ENCODE peak calls at places on chromosomes 3 and 15, in six cellular contexts. Z is astrocyte of the spinal cord; K is lung; B is HEK293T; I is endothelial cell; F is naive thymus-derived CD8-positive, alpha-beta T cell. O is an unnamed sample.

GRCh38 chr3:41075958-41076357 is 123.3 kb upstream of the CTNNB1 start:
- DNase-seq in Z (no peak), K (no peak), B (no peak), I (no peak), F (no peak), O (no peak)

GRCh38 chr15:71385026-71385425 is 269.8 kb downstream of the THSD4 start:
- DNase-seq in Z (no peak), K (no peak), B (no peak), I (no peak), F (no peak), O (no peak)

GRCh38 chr15:70701891-70702568 is 61.3 kb downstream of the UACA start:
- DNase-seq in Z (peak), K (no peak), B (peak), I (no peak), F (no peak), O (no peak)

GRCh38 chr15:95277266-95277665 is 1045.9 kb downstream of the MCTP2 start:
- DNase-seq in Z (peak), K (no peak), B (no peak), I (no peak), F (no peak), O (no peak)

GRCh38 chr3:120780977-120781376 is 38.4 kb downstream of the GTF2E1 start:
- DNase-seq in Z (peak), K (no peak), B (no peak), I (no peak), F (no peak), O (no peak)

GRCh38 chr3:135514064-135514455 is 451.5 kb upstream of the PPP2R3A start:
- DNase-seq in Z (no peak), K (no peak), B (no peak), I (no peak), F (no peak), O (no peak)

GRCh38 chr3:62882676-62883228 is 7.5 kb upstream of the CADPS start:
- DNase-seq in Z (no peak), K (no peak), B (no peak), I (no peak), F (no peak), O (no peak)

GRCh38 chr15:81889480-81889871 is 156.3 kb downstream of the MEX3B start:
- DNase-seq in Z (no peak), K (no peak), B (no peak), I (no peak), F (no peak), O (no peak)

GRCh38 chr15:41659855-41660234 is 360 bp upstream of the MGA start:
- DNase-seq in Z (no peak), K (no peak), B (no peak), I (no peak), F (no peak), O (no peak)

GRCh38 chr3:49616491-49616941 is 57.6 kb upstream of the APEH start:
- DNase-seq in Z (peak), K (no peak), B (no peak), I (no peak), F (no peak), O (no peak)